ENCODE peak calls at places on chromosomes 12 and 14, in ten cellular contexts. X is central memory CD8-positive, alpha-beta T cell; C is non-pigmented ciliary epithelial cell; P is stimulated activated CD4-positive, alpha-beta T cell treated with anti-CD3 and anti-CD28 coated beads, Interleukin-4, amount 100 ng/mL, for 48 hours; N is AG04450; W is NCI-H1092 treated with DMSO at 0.1 percent for 48 hours; O is AG08396; E is OCI-LY7; T is astrocyte of the cerebellum; Q is NCI-H2029. A is an unnamed sample.

GRCh38 chr12:99390707-99391106 is 256.8 kb upstream of the GARIN6 start:
- DNase-seq in N (no peak), T (no peak), E (no peak), O (no peak), X (no peak), C (no peak), P (no peak), W (no peak), Q (no peak), A (peak; percentile 73)

GRCh38 chr14:48350971-48351370 is 675.6 kb upstream of the MDGA2 start:
- DNase-seq in P (no peak), X (no peak), N (no peak), C (peak; percentile 19), O (no peak), Q (no peak), E (no peak), T (no peak), W (no peak), A (no peak)

GRCh38 chr14:105602799-105603763 is 76.7 kb downstream of the TMEM121 start:
- DNase-seq in C (no peak), N (no peak), P (no peak), X (no peak), T (no peak), Q (no peak), O (no peak), E (no peak), W (no peak), A (no peak)

GRCh38 chr14:106844608-106845285 is 1318.4 kb downstream of the TMEM121 start:
- DNase-seq in W (peak; percentile 10), O (no peak), E (peak; percentile 82), X (peak; percentile 41), Q (peak; percentile 19), P (no peak), C (no peak), N (no peak), T (no peak), A (no peak)

GRCh38 chr12:104677441-104678089 is 220.8 kb downstream of the CHST11 start:
- DNase-seq in C (no peak), P (no peak), E (no peak), Q (no peak), X (no peak), N (no peak), W (no peak), T (no peak), O (no peak), A (no peak)

GRCh38 chr12:114933428-114934160 is 249.6 kb upstream of the TBX3 start:
- DNase-seq in E (no peak), T (peak; percentile 74), W (no peak), P (no peak), C (peak; percentile 51), X (no peak), Q (no peak), N (peak; percentile 67), O (peak; percentile 84), A (no peak)

GRCh38 chr14:95095991-95096390 is 61.3 kb downstream of the DICER1 start:
- DNase-seq in W (no peak), N (no peak), T (no peak), P (no peak), C (no peak), X (no peak), O (no peak), Q (no peak), E (no peak), A (peak; percentile 59)

GRCh38 chr12:65728913-65729793 is 95.1 kb upstream of the HMGA2 start:
- DNase-seq in Q (no peak), C (no peak), W (no peak), E (no peak), P (no peak), T (no peak), X (no peak), O (peak; percentile 28), N (no peak), A (peak; percentile 80)

GRCh38 chr14:71243697-71244096 is 336.4 kb downstream of the PCNX1 start:
- DNase-seq in C (peak; percentile 70), N (peak; percentile 69), E (no peak), T (no peak), W (no peak), P (no peak), Q (no peak), X (no peak), O (peak; percentile 52), A (no peak)

GRCh38 chr12:93113317-93114006 is 184.4 kb upstream of the EEA1 start:
- DNase-seq in X (no peak), P (no peak), Q (no peak), T (no peak), N (no peak), O (no peak), C (no peak), W (no peak), E (no peak), A (no peak)

GRCh38 chr12:108802666-108803036 is 54.7 kb downstream of the SSH1 start:
- DNase-seq in C (no peak), T (no peak), N (no peak), O (no peak), X (no peak), E (no peak), W (no peak), Q (no peak), P (no peak), A (no peak)

GRCh38 chr12:75666126-75666979 is 154.9 kb upstream of the KRR1 start:
- DNase-seq in Q (no peak), O (peak; percentile 20), W (no peak), X (no peak), E (no peak), N (no peak), P (no peak), C (no peak), T (no peak), A (peak; percentile 50)

GRCh38 chr14:100388137-100389050 is 65.3 kb downstream of the SLC25A47 start:
- DNase-seq in X (no peak), W (no peak), E (no peak), C (no peak), N (no peak), P (no peak), O (no peak), Q (no peak), T (no peak), A (no peak)

GRCh38 chr12:125310461-125310860 is 245.2 kb downstream of the AACS start:
- DNase-seq in E (no peak), Q (no peak), C (no peak), T (no peak), N (no peak), O (no peak), W (no peak), X (no peak), P (no peak), A (no peak)

GRCh38 chr12:19428261-19428660 is 11.0 kb upstream of the AEBP2 start:
- DNase-seq in T (no peak), P (no peak), Q (no peak), N (no peak), C (no peak), E (no peak), O (no peak), X (no peak), W (no peak), A (no peak)

GRCh38 chr14:91246051-91246852 is 1.7 kb upstream of the GPR68 start:
- DNase-seq in N (no peak), Q (peak; percentile 32), W (peak; percentile 82), C (no peak), E (no peak), O (no peak), T (no peak), X (no peak), P (no peak), A (no peak)

GRCh38 chr12:2242816-2243215 is 190.0 kb downstream of the CACNA1C start:
- DNase-seq in T (no peak), O (no peak), C (no peak), P (no peak), W (no peak), X (no peak), Q (no peak), N (no peak), E (no peak), A (no peak)

GRCh38 chr12:89899651-89900050 is 191.0 kb upstream of the ATP2B1 start:
- DNase-seq in N (no peak), P (no peak), O (no peak), Q (no peak), X (no peak), C (no peak), W (no peak), T (no peak), E (no peak), A (no peak)

GRCh38 chr14:57574617-57575288 is 81.1 kb upstream of the CCDC198 start:
- DNase-seq in C (no peak), Q (no peak), N (no peak), X (no peak), E (no peak), O (no peak), T (no peak), W (peak; percentile 12), P (no peak), A (no peak)

GRCh38 chr14:23482814-23483128 is 13.3 kb downstream of the NGDN start:
- DNase-seq in O (no peak), X (no peak), P (no peak), W (no peak), Q (no peak), T (no peak), E (no peak), N (no peak), C (no peak), A (no peak)